ENCODE peak calls at places on chromosomes 4 and X, in ten cellular contexts. D is stimulated activated CD4-positive, alpha-beta T cell treated with anti-CD3 and anti-CD28 coated beads, Interleukin-1b, Interleukin-23, amount 100 ng/mL, for 48 hours; E is C1 segment of cervical spinal cord; F is esophagus muscularis mucosa; H is SK-MEL-5; N is NCI-H2171; W is kidney tubule cell; U is neural crest cell; O is GM12864; T is GM13977. M is an unnamed sample.

GRCh38 chr4:140071806-140072205 is 82.2 kb downstream of the MAML3 start:
- DNase-seq in D (peak), E (no peak), F (no peak), H (peak), N (no peak), W (no peak), U (no peak), O (peak), T (peak), M (peak)

GRCh38 chr4:154958621-154959358 is 177.7 kb downstream of the RBM46 start:
- DNase-seq in D (no peak), E (no peak), F (no peak), H (no peak), N (no peak), W (no peak), U (no peak), O (no peak), T (no peak), M (peak)

GRCh38 chr4:31236635-31237173 is 516.5 kb downstream of the PCDH7 start:
- DNase-seq in D (no peak), E (no peak), F (no peak), H (no peak), N (no peak), W (no peak), U (no peak), O (no peak), T (no peak), M (peak)

GRCh38 chr4:6955261-6955911 is 45.8 kb downstream of the TBC1D14 start:
- DNase-seq in D (no peak), E (no peak), F (no peak), H (no peak), N (no peak), W (peak), U (no peak), O (no peak), T (no peak), M (no peak)

GRCh38 chrX:122565952-122566351 is 618.1 kb upstream of the GRIA3 start:
- DNase-seq in D (no peak), E (no peak), F (no peak), H (no peak), N (no peak), W (peak), U (no peak), O (no peak), T (no peak), M (peak)

GRCh38 chr4:153676491-153676890 is 7.6 kb upstream of the TLR2 start:
- DNase-seq in D (no peak), E (no peak), F (no peak), H (no peak), N (no peak), W (peak), U (no peak), O (no peak), T (no peak), M (peak)

GRCh38 chrX:18855919-18856644 is 127.8 kb downstream of the PHKA2 start:
- DNase-seq in D (no peak), E (no peak), F (no peak), H (peak), N (no peak), W (peak), U (no peak), O (peak), T (peak), M (peak)

GRCh38 chr4:163701915-163702314 is 207.4 kb downstream of the TMA16 start:
- DNase-seq in D (no peak), E (no peak), F (no peak), H (no peak), N (no peak), W (peak), U (no peak), O (peak), T (peak), M (peak)

GRCh38 chr4:76495166-76495565 is 60.1 kb downstream of the SHROOM3 start:
- DNase-seq in D (no peak), E (no peak), F (no peak), H (no peak), N (no peak), W (no peak), U (no peak), O (no peak), T (no peak), M (no peak)

GRCh38 chrX:119673336-119673735 is 19.6 kb downstream of the SEPTIN6 start:
- DNase-seq in D (no peak), E (no peak), F (no peak), H (no peak), N (no peak), W (no peak), U (no peak), O (no peak), T (no peak), M (no peak)

GRCh38 chr4:1318488-1319213 is 28.4 kb upstream of the UVSSA start:
- DNase-seq in D (no peak), E (no peak), F (no peak), H (peak), N (no peak), W (no peak), U (no peak), O (no peak), T (no peak), M (no peak)

GRCh38 chr4:54226399-54227260 is 2.5 kb upstream of the PDGFRA start:
- DNase-seq in D (no peak), E (no peak), F (no peak), H (no peak), N (no peak), W (no peak), U (no peak), O (no peak), T (no peak), M (no peak)